ENCODE peak calls at places on chromosomes 5 and 9, in eight cellular contexts. One of them, this sample, is unnamed.

GRCh38 chr9:69303331-69303730 is 21.7 kb upstream of the ENTREP1 start:
- DNase-seq in stimulated activated CD4-positive, alpha-beta T cell treated with anti-CD3 and anti-CD28 coated beads, Interleukin-1b, Interleukin-23, amount 100 ng/mL, for 48 hours: no peak
- DNase-seq in HEK293T: no peak
- DNase-seq in type B pancreatic cell: no peak
- DNase-seq in ovary: no peak
- DNase-seq in left ventricle myocardium inferior: no peak
- DNase-seq in GM12864: no peak
- DNase-seq in activated T-cell treated with anti-CD3 and anti-CD28 coated beads for 1 hour: no peak
- DNase-seq in this sample: no peak

GRCh38 chr9:37903581-37903830 is 421 bp downstream of the SLC25A51 start:
- DNase-seq in stimulated activated CD4-positive, alpha-beta T cell treated with anti-CD3 and anti-CD28 coated beads, Interleukin-1b, Interleukin-23, amount 100 ng/mL, for 48 hours: peak
- DNase-seq in HEK293T: no peak
- DNase-seq in type B pancreatic cell: no peak
- DNase-seq in ovary: no peak
- DNase-seq in left ventricle myocardium inferior: no peak
- DNase-seq in GM12864: no peak
- DNase-seq in activated T-cell treated with anti-CD3 and anti-CD28 coated beads for 1 hour: no peak
- DNase-seq in this sample: no peak

GRCh38 chr9:123420560-123421210 is 64.7 kb downstream of the CRB2 start:
- DNase-seq in stimulated activated CD4-positive, alpha-beta T cell treated with anti-CD3 and anti-CD28 coated beads, Interleukin-1b, Interleukin-23, amount 100 ng/mL, for 48 hours: no peak
- DNase-seq in HEK293T: no peak
- DNase-seq in type B pancreatic cell: no peak
- DNase-seq in ovary: no peak
- DNase-seq in left ventricle myocardium inferior: no peak
- DNase-seq in GM12864: no peak
- DNase-seq in activated T-cell treated with anti-CD3 and anti-CD28 coated beads for 1 hour: no peak
- DNase-seq in this sample: no peak

GRCh38 chr5:97936246-97936645 is 753.2 kb upstream of the RIOK2 start:
- DNase-seq in stimulated activated CD4-positive, alpha-beta T cell treated with anti-CD3 and anti-CD28 coated beads, Interleukin-1b, Interleukin-23, amount 100 ng/mL, for 48 hours: no peak
- DNase-seq in HEK293T: no peak
- DNase-seq in type B pancreatic cell: no peak
- DNase-seq in ovary: no peak
- DNase-seq in left ventricle myocardium inferior: no peak
- DNase-seq in GM12864: no peak
- DNase-seq in activated T-cell treated with anti-CD3 and anti-CD28 coated beads for 1 hour: no peak
- DNase-seq in this sample: no peak

GRCh38 chr5:72133212-72133990 is 26.1 kb downstream of the MAP1B start:
- DNase-seq in stimulated activated CD4-positive, alpha-beta T cell treated with anti-CD3 and anti-CD28 coated beads, Interleukin-1b, Interleukin-23, amount 100 ng/mL, for 48 hours: no peak
- DNase-seq in HEK293T: no peak
- DNase-seq in type B pancreatic cell: no peak
- DNase-seq in ovary: no peak
- DNase-seq in left ventricle myocardium inferior: no peak
- DNase-seq in GM12864: no peak
- DNase-seq in activated T-cell treated with anti-CD3 and anti-CD28 coated beads for 1 hour: no peak
- DNase-seq in this sample: no peak

GRCh38 chr5:164319161-164319560 is 813.7 kb downstream of the MAT2B start:
- DNase-seq in stimulated activated CD4-positive, alpha-beta T cell treated with anti-CD3 and anti-CD28 coated beads, Interleukin-1b, Interleukin-23, amount 100 ng/mL, for 48 hours: no peak
- DNase-seq in HEK293T: no peak
- DNase-seq in type B pancreatic cell: no peak
- DNase-seq in ovary: no peak
- DNase-seq in left ventricle myocardium inferior: no peak
- DNase-seq in GM12864: no peak
- DNase-seq in activated T-cell treated with anti-CD3 and anti-CD28 coated beads for 1 hour: no peak
- DNase-seq in this sample: no peak

GRCh38 chr5:73917433-73917832 is 291.4 kb downstream of the ARHGEF28 start:
- DNase-seq in stimulated activated CD4-positive, alpha-beta T cell treated with anti-CD3 and anti-CD28 coated beads, Interleukin-1b, Interleukin-23, amount 100 ng/mL, for 48 hours: no peak
- DNase-seq in HEK293T: no peak
- DNase-seq in type B pancreatic cell: no peak
- DNase-seq in ovary: peak
- DNase-seq in left ventricle myocardium inferior: peak
- DNase-seq in GM12864: no peak
- DNase-seq in activated T-cell treated with anti-CD3 and anti-CD28 coated beads for 1 hour: no peak
- DNase-seq in this sample: no peak

GRCh38 chr9:27414215-27414731 is 109.8 kb upstream of the IFNK start:
- DNase-seq in stimulated activated CD4-positive, alpha-beta T cell treated with anti-CD3 and anti-CD28 coated beads, Interleukin-1b, Interleukin-23, amount 100 ng/mL, for 48 hours: no peak
- DNase-seq in HEK293T: no peak
- DNase-seq in type B pancreatic cell: no peak
- DNase-seq in ovary: peak
- DNase-seq in left ventricle myocardium inferior: peak
- DNase-seq in GM12864: no peak
- DNase-seq in activated T-cell treated with anti-CD3 and anti-CD28 coated beads for 1 hour: no peak
- DNase-seq in this sample: peak

GRCh38 chr5:142197098-142197497 is 88.5 kb downstream of the NDFIP1 start:
- DNase-seq in stimulated activated CD4-positive, alpha-beta T cell treated with anti-CD3 and anti-CD28 coated beads, Interleukin-1b, Interleukin-23, amount 100 ng/mL, for 48 hours: no peak
- DNase-seq in HEK293T: no peak
- DNase-seq in type B pancreatic cell: no peak
- DNase-seq in ovary: no peak
- DNase-seq in left ventricle myocardium inferior: no peak
- DNase-seq in GM12864: no peak
- DNase-seq in activated T-cell treated with anti-CD3 and anti-CD28 coated beads for 1 hour: no peak
- DNase-seq in this sample: no peak

GRCh38 chr5:23257656-23258055 is 249.8 kb upstream of the PRDM9 start:
- DNase-seq in stimulated activated CD4-positive, alpha-beta T cell treated with anti-CD3 and anti-CD28 coated beads, Interleukin-1b, Interleukin-23, amount 100 ng/mL, for 48 hours: no peak
- DNase-seq in HEK293T: no peak
- DNase-seq in type B pancreatic cell: no peak
- DNase-seq in ovary: no peak
- DNase-seq in left ventricle myocardium inferior: no peak
- DNase-seq in GM12864: no peak
- DNase-seq in activated T-cell treated with anti-CD3 and anti-CD28 coated beads for 1 hour: no peak
- DNase-seq in this sample: no peak

GRCh38 chr9:133713211-133713959 is 24.8 kb downstream of the SARDH start:
- DNase-seq in stimulated activated CD4-positive, alpha-beta T cell treated with anti-CD3 and anti-CD28 coated beads, Interleukin-1b, Interleukin-23, amount 100 ng/mL, for 48 hours: no peak
- DNase-seq in HEK293T: no peak
- DNase-seq in type B pancreatic cell: no peak
- DNase-seq in ovary: no peak
- DNase-seq in left ventricle myocardium inferior: no peak
- DNase-seq in GM12864: no peak
- DNase-seq in activated T-cell treated with anti-CD3 and anti-CD28 coated beads for 1 hour: no peak
- DNase-seq in this sample: no peak

GRCh38 chr9:107100591-107100990 is 182.5 kb upstream of the RAD23B start:
- DNase-seq in stimulated activated CD4-positive, alpha-beta T cell treated with anti-CD3 and anti-CD28 coated beads, Interleukin-1b, Interleukin-23, amount 100 ng/mL, for 48 hours: no peak
- DNase-seq in HEK293T: no peak
- DNase-seq in type B pancreatic cell: no peak
- DNase-seq in ovary: no peak
- DNase-seq in left ventricle myocardium inferior: no peak
- DNase-seq in GM12864: no peak
- DNase-seq in activated T-cell treated with anti-CD3 and anti-CD28 coated beads for 1 hour: no peak
- DNase-seq in this sample: no peak

GRCh38 chr9:137989999-137990715 is 112.6 kb downstream of the CACNA1B start:
- DNase-seq in stimulated activated CD4-positive, alpha-beta T cell treated with anti-CD3 and anti-CD28 coated beads, Interleukin-1b, Interleukin-23, amount 100 ng/mL, for 48 hours: no peak
- DNase-seq in HEK293T: no peak
- DNase-seq in type B pancreatic cell: no peak
- DNase-seq in ovary: no peak
- DNase-seq in left ventricle myocardium inferior: no peak
- DNase-seq in GM12864: no peak
- DNase-seq in activated T-cell treated with anti-CD3 and anti-CD28 coated beads for 1 hour: no peak
- DNase-seq in this sample: no peak

GRCh38 chr5:75384218-75384617 is 47.2 kb downstream of the HMGCR start:
- DNase-seq in stimulated activated CD4-positive, alpha-beta T cell treated with anti-CD3 and anti-CD28 coated beads, Interleukin-1b, Interleukin-23, amount 100 ng/mL, for 48 hours: no peak
- DNase-seq in HEK293T: no peak
- DNase-seq in type B pancreatic cell: no peak
- DNase-seq in ovary: no peak
- DNase-seq in left ventricle myocardium inferior: no peak
- DNase-seq in GM12864: no peak
- DNase-seq in activated T-cell treated with anti-CD3 and anti-CD28 coated beads for 1 hour: no peak
- DNase-seq in this sample: no peak

GRCh38 chr5:62309107-62309506 is 3.1 kb downstream of the KIF2A start:
- DNase-seq in stimulated activated CD4-positive, alpha-beta T cell treated with anti-CD3 and anti-CD28 coated beads, Interleukin-1b, Interleukin-23, amount 100 ng/mL, for 48 hours: no peak
- DNase-seq in HEK293T: no peak
- DNase-seq in type B pancreatic cell: no peak
- DNase-seq in ovary: no peak
- DNase-seq in left ventricle myocardium inferior: no peak
- DNase-seq in GM12864: no peak
- DNase-seq in activated T-cell treated with anti-CD3 and anti-CD28 coated beads for 1 hour: no peak
- DNase-seq in this sample: no peak

GRCh38 chr5:8953016-8953415 is 592.9 kb downstream of the SEMA5A start:
- DNase-seq in stimulated activated CD4-positive, alpha-beta T cell treated with anti-CD3 and anti-CD28 coated beads, Interleukin-1b, Interleukin-23, amount 100 ng/mL, for 48 hours: no peak
- DNase-seq in HEK293T: no peak
- DNase-seq in type B pancreatic cell: no peak
- DNase-seq in ovary: no peak
- DNase-seq in left ventricle myocardium inferior: no peak
- DNase-seq in GM12864: peak
- DNase-seq in activated T-cell treated with anti-CD3 and anti-CD28 coated beads for 1 hour: no peak
- DNase-seq in this sample: no peak

GRCh38 chr5:164051745-164052144 is 546.3 kb downstream of the MAT2B start:
- DNase-seq in stimulated activated CD4-positive, alpha-beta T cell treated with anti-CD3 and anti-CD28 coated beads, Interleukin-1b, Interleukin-23, amount 100 ng/mL, for 48 hours: no peak
- DNase-seq in HEK293T: no peak
- DNase-seq in type B pancreatic cell: no peak
- DNase-seq in ovary: no peak
- DNase-seq in left ventricle myocardium inferior: no peak
- DNase-seq in GM12864: no peak
- DNase-seq in activated T-cell treated with anti-CD3 and anti-CD28 coated beads for 1 hour: no peak
- DNase-seq in this sample: no peak

GRCh38 chr5:175652741-175653663 is 4.9 kb upstream of the HRH2 start:
- DNase-seq in stimulated activated CD4-positive, alpha-beta T cell treated with anti-CD3 and anti-CD28 coated beads, Interleukin-1b, Interleukin-23, amount 100 ng/mL, for 48 hours: peak
- DNase-seq in HEK293T: no peak
- DNase-seq in type B pancreatic cell: no peak
- DNase-seq in ovary: no peak
- DNase-seq in left ventricle myocardium inferior: no peak
- DNase-seq in GM12864: no peak
- DNase-seq in activated T-cell treated with anti-CD3 and anti-CD28 coated beads for 1 hour: peak
- DNase-seq in this sample: no peak

GRCh38 chr9:130286072-130286770 is 20.7 kb downstream of the HMCN2 start:
- DNase-seq in stimulated activated CD4-positive, alpha-beta T cell treated with anti-CD3 and anti-CD28 coated beads, Interleukin-1b, Interleukin-23, amount 100 ng/mL, for 48 hours: no peak
- DNase-seq in HEK293T: no peak
- DNase-seq in type B pancreatic cell: no peak
- DNase-seq in ovary: no peak
- DNase-seq in left ventricle myocardium inferior: no peak
- DNase-seq in GM12864: no peak
- DNase-seq in activated T-cell treated with anti-CD3 and anti-CD28 coated beads for 1 hour: no peak
- DNase-seq in this sample: no peak

GRCh38 chr5:134492568-134492967 is 32.9 kb upstream of the JADE2 start:
- DNase-seq in stimulated activated CD4-positive, alpha-beta T cell treated with anti-CD3 and anti-CD28 coated beads, Interleukin-1b, Interleukin-23, amount 100 ng/mL, for 48 hours: no peak
- DNase-seq in HEK293T: no peak
- DNase-seq in type B pancreatic cell: no peak
- DNase-seq in ovary: no peak
- DNase-seq in left ventricle myocardium inferior: no peak
- DNase-seq in GM12864: no peak
- DNase-seq in activated T-cell treated with anti-CD3 and anti-CD28 coated beads for 1 hour: no peak
- DNase-seq in this sample: no peak

GRCh38 chr5:124179788-124180187 is 566.7 kb downstream of the ZNF608 start:
- DNase-seq in stimulated activated CD4-positive, alpha-beta T cell treated with anti-CD3 and anti-CD28 coated beads, Interleukin-1b, Interleukin-23, amount 100 ng/mL, for 48 hours: no peak
- DNase-seq in HEK293T: no peak
- DNase-seq in type B pancreatic cell: no peak
- DNase-seq in ovary: no peak
- DNase-seq in left ventricle myocardium inferior: no peak
- DNase-seq in GM12864: no peak
- DNase-seq in activated T-cell treated with anti-CD3 and anti-CD28 coated beads for 1 hour: no peak
- DNase-seq in this sample: no peak

GRCh38 chr9:129145841-129146292 is 32.2 kb downstream of the IER5L start:
- DNase-seq in stimulated activated CD4-positive, alpha-beta T cell treated with anti-CD3 and anti-CD28 coated beads, Interleukin-1b, Interleukin-23, amount 100 ng/mL, for 48 hours: no peak
- DNase-seq in HEK293T: no peak
- DNase-seq in type B pancreatic cell: no peak
- DNase-seq in ovary: peak
- DNase-seq in left ventricle myocardium inferior: peak
- DNase-seq in GM12864: no peak
- DNase-seq in activated T-cell treated with anti-CD3 and anti-CD28 coated beads for 1 hour: no peak
- DNase-seq in this sample: peak

GRCh38 chr5:124677376-124677998 is 69.0 kb downstream of the ZNF608 start:
- DNase-seq in stimulated activated CD4-positive, alpha-beta T cell treated with anti-CD3 and anti-CD28 coated beads, Interleukin-1b, Interleukin-23, amount 100 ng/mL, for 48 hours: no peak
- DNase-seq in HEK293T: no peak
- DNase-seq in type B pancreatic cell: no peak
- DNase-seq in ovary: no peak
- DNase-seq in left ventricle myocardium inferior: no peak
- DNase-seq in GM12864: no peak
- DNase-seq in activated T-cell treated with anti-CD3 and anti-CD28 coated beads for 1 hour: no peak
- DNase-seq in this sample: peak

GRCh38 chr9:115997923-115998322 is 155.7 kb upstream of the PAPPA start:
- DNase-seq in stimulated activated CD4-positive, alpha-beta T cell treated with anti-CD3 and anti-CD28 coated beads, Interleukin-1b, Interleukin-23, amount 100 ng/mL, for 48 hours: no peak
- DNase-seq in HEK293T: no peak
- DNase-seq in type B pancreatic cell: no peak
- DNase-seq in ovary: no peak
- DNase-seq in left ventricle myocardium inferior: no peak
- DNase-seq in GM12864: no peak
- DNase-seq in activated T-cell treated with anti-CD3 and anti-CD28 coated beads for 1 hour: no peak
- DNase-seq in this sample: no peak

This sample was measured in heart right ventricle.